ENCODE peak calls at places on chromosomes 6 and 20, in five cellular contexts. Z is bronchial epithelial cell, D is IMR-90, X is psoas muscle, V is A549. Q is an unnamed sample.

GRCh38 chr6:20319520-20320357 is 81.9 kb upstream of the E2F3 start:
- DNase-seq in V (no peak), Z (no peak), D (no peak), X (peak), Q (no peak)

GRCh38 chr20:57656821-57657536 is 36.8 kb upstream of the ZBP1 start:
- DNase-seq in D (no peak), V (no peak), Z (no peak), X (peak), Q (no peak)

GRCh38 chr6:157273756-157274088 is 49.6 kb downstream of the TMEM242 start:
- DNase-seq in X (no peak), D (peak), V (peak), Z (peak), Q (no peak)

GRCh38 chr20:47461120-47461685 is 40.5 kb upstream of the NCOA3 start:
- DNase-seq in V (no peak), X (no peak), D (no peak), Z (no peak), Q (no peak)

GRCh38 chr20:1888796-1889463 is 6.3 kb upstream of the SIRPA start:
- DNase-seq in X (peak), Z (peak), D (peak), V (no peak), Q (peak)

GRCh38 chr6:4401408-4402367 is 266.3 kb upstream of the ECI2 start:
- DNase-seq in V (peak), D (peak), Z (peak), X (peak), Q (peak)

GRCh38 chr6:36973647-36974046 is 12.3 kb downstream of the MTCH1 start:
- DNase-seq in Z (no peak), V (no peak), X (no peak), D (no peak), Q (no peak)

GRCh38 chr20:17621229-17621968 is 51.5 kb downstream of the DSTN start:
- DNase-seq in Z (no peak), D (no peak), V (no peak), X (no peak), Q (no peak)

GRCh38 chr6:129498950-129499870 is 210.8 kb downstream of the ARHGAP18 start:
- DNase-seq in V (peak), D (peak), Z (peak), X (no peak), Q (peak)

GRCh38 chr6:28980797-28981390 is 24.2 kb downstream of the ZNF311 start:
- DNase-seq in Z (peak), V (peak), X (peak), D (peak), Q (peak)

GRCh38 chr20:10680571-10680970 is 6.8 kb upstream of the JAG1 start:
- DNase-seq in V (no peak), Z (no peak), X (no peak), D (no peak), Q (no peak)

GRCh38 chr6:126600258-126600916 is 260.5 kb downstream of the CENPW start:
- DNase-seq in X (no peak), D (peak), Z (no peak), V (no peak), Q (peak)

GRCh38 chr6:163323719-163324118 is 90.8 kb upstream of the QKI start:
- DNase-seq in D (no peak), V (no peak), X (no peak), Z (no peak), Q (no peak)

GRCh38 chr20:24657211-24657610 is 187.8 kb downstream of the SYNDIG1 start:
- DNase-seq in Z (no peak), D (peak), X (no peak), V (peak), Q (peak)

GRCh38 chr20:38903335-38903734 is 22.9 kb upstream of the FAM83D start:
- DNase-seq in X (no peak), D (no peak), Z (no peak), V (no peak), Q (no peak)

GRCh38 chr20:25207149-25207959 is 11.8 kb downstream of the ENTPD6 start:
- DNase-seq in V (no peak), X (no peak), D (no peak), Z (no peak), Q (no peak)

GRCh38 chr6:53326372-53327016 is 22.3 kb downstream of the ELOVL5 start:
- DNase-seq in D (peak), V (peak), X (no peak), Z (peak), Q (peak)

GRCh38 chr20:2330090-2330695 is 34.4 kb downstream of the TGM3 start:
- DNase-seq in Z (no peak), D (no peak), X (no peak), V (no peak), Q (no peak)

GRCh38 chr6:67698534-67698933 is 936.5 kb upstream of the ADGRB3 start:
- DNase-seq in X (no peak), V (no peak), D (no peak), Z (no peak), Q (no peak)

GRCh38 chr6:121849477-121849876 is 414.0 kb downstream of the GJA1 start:
- DNase-seq in Z (peak), V (peak), D (peak), X (no peak), Q (peak)

GRCh38 chr6:65231616-65232015 is 475.4 kb downstream of the EYS start:
- DNase-seq in X (no peak), Z (no peak), D (no peak), V (no peak), Q (no peak)

GRCh38 chr20:61926253-61926613 is 139.4 kb downstream of the TAF4 start:
- DNase-seq in X (peak), V (no peak), D (no peak), Z (no peak), Q (no peak)

GRCh38 chr6:125310994-125311649 is 9.4 kb upstream of the HDDC2 start:
- DNase-seq in X (no peak), D (peak), V (peak), Z (peak), Q (peak)

GRCh38 chr20:35523298-35523888 is 6.1 kb downstream of the C20orf173 start:
- DNase-seq in Z (peak), V (peak), X (no peak), D (no peak), Q (no peak)

GRCh38 chr20:3502878-3503277 is 32.1 kb downstream of the ATRN start:
- DNase-seq in V (no peak), X (no peak), Z (no peak), D (no peak), Q (no peak)

GRCh38 chr20:13220857-13221297 is at the start of gene ISM1:
- DNase-seq in Z (no peak), X (peak), V (peak), D (no peak), Q (no peak)

GRCh38 chr6:42390228-42390934 is 61.3 kb downstream of the TRERF1 start:
- DNase-seq in D (no peak), Z (no peak), V (no peak), X (no peak), Q (no peak)

GRCh38 chr20:45779011-45779915 is 12.4 kb downstream of the WFDC3 start:
- DNase-seq in Z (peak), D (peak), V (peak), X (peak), Q (peak)

GRCh38 chr6:39104528-39104927 is 10.5 kb downstream of the SAYSD1 start:
- DNase-seq in D (no peak), Z (no peak), V (no peak), X (no peak), Q (no peak)

GRCh38 chr20:46850416-46850815 is 44.2 kb upstream of the EYA2 start:
- DNase-seq in D (no peak), X (no peak), V (no peak), Z (no peak), Q (no peak)

GRCh38 chr6:158042245-158042798 is 60.7 kb downstream of the SYNJ2 start:
- DNase-seq in Z (peak), V (peak), X (peak), D (peak), Q (peak)

DNA sequence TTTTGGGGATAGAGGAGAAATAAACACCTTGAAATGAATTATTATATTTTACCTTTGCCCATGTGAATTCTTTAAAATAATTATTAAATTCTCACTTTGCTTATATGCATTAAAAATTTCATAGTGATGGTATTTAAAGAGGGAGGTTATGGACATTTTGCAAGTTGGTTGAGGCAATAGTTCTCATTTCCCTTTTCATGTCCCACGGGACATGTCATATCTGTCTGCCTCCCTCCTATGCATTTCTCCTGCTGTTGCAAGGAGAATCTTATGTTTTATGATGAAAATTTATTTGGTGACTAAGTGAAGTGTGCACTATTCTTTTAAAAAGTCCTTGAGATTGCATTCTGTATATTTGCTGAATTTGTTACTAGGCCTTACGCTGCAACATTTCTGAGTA is 67.2 kb downstream of the UTRN start:
- DNase-seq in Z (no peak), X (no peak), V (no peak), D (no peak), Q (no peak)
- TF ChIP-seq CTCF in Z (no peak), X (no peak), V (no peak), D (no peak), Q (no peak)

DNA sequence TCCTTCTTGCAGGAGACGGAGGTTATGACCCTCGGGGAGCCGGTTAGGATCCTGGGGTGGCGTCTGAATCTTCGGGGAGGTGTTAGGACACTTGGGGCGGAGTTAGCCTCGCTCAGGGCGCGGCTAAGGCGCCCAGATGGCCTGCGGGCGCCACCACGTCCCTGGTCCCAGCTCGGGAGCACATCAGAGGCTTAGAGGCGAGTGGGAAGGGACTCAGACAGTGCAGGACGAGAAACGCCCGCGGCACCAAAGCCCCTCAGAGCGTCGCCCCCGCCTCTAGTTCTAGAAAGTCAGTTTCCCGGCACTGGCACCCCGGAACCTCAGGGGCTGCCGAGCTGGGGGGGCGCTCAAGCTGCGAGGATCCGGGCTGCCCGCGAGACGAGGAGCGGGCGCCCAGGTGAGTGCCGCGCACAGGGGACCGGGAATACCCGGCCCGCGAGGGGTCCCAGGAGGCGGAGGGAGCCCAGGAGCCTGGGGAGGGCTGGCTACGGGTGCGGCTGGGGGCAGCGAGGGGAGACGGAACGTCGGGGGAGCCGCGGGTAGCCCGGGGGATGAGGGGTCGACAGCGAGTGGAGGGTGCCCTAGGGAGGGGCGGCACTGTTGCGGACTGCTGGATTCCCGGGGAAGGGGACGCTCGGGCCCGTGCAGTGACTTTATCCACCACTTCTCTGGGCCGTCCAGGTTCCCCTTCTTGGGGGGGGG is at the start of gene HCK:
- DNase-seq in V (no peak), D (no peak), Z (no peak), X (peak), Q (no peak)
- H3K4me3 ChIP-seq in V (peak), D (no peak), Z (no peak), X (peak), Q (no peak)

GRCh38 chr20:51607170-51607569 is 64.7 kb upstream of the NFATC2 start:
- DNase-seq in V (no peak), X (no peak), Z (no peak), D (no peak), Q (no peak)

GRCh38 chr20:51608060-51608459 is 65.5 kb upstream of the NFATC2 start:
- DNase-seq in D (no peak), Z (no peak), V (no peak), X (no peak), Q (no peak)

GRCh38 chr20:51610111-51610510 is 67.6 kb upstream of the NFATC2 start:
- DNase-seq in V (no peak), Z (no peak), X (no peak), D (no peak), Q (no peak)

GRCh38 chr20:51610761-51611624 is 68.5 kb upstream of the NFATC2 start:
- DNase-seq in X (no peak), V (no peak), Z (no peak), D (no peak), Q (no peak)

DNA sequence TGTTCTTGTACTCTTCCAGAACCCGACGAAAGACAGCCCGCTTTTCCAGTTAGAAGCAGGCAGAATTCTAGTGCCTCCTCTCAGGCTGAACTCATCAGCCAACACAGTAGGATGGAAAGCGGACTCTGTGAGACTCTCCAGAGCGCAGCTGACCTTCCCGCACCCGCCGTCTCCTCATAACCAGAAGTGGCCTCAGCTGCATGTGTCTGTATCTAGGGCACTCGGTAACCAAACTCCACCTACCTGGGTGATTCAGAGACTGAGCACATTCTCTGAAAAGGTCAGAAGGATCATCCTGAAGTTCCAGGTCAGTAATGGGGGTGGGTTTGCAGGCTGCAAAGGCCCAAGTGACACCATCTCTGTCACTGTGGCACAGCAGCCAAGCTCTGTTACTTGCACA is 66.7 kb upstream of the NFATC2 start:
- DNase-seq in D (no peak), Z (no peak), X (no peak), V (no peak), Q (no peak)
- TF ChIP-seq CTCF in D (no peak), Z (no peak), X (no peak), V (no peak), Q (no peak)

GRCh38 chr6:113777601-113778000 is 79.5 kb upstream of the MARCKS start:
- DNase-seq in Z (no peak), X (no peak), D (no peak), V (no peak), Q (no peak)

GRCh38 chr6:113772961-113773360 is 84.2 kb upstream of the MARCKS start:
- DNase-seq in V (no peak), D (no peak), X (no peak), Z (no peak), Q (no peak)

GRCh38 chr6:113774122-113774835 is 82.9 kb upstream of the MARCKS start:
- DNase-seq in Z (no peak), D (peak), V (peak), X (no peak), Q (peak)

GRCh38 chr6:113779656-113780055 is 77.5 kb upstream of the MARCKS start:
- DNase-seq in V (no peak), D (no peak), X (no peak), Z (no peak), Q (no peak)

DNA sequence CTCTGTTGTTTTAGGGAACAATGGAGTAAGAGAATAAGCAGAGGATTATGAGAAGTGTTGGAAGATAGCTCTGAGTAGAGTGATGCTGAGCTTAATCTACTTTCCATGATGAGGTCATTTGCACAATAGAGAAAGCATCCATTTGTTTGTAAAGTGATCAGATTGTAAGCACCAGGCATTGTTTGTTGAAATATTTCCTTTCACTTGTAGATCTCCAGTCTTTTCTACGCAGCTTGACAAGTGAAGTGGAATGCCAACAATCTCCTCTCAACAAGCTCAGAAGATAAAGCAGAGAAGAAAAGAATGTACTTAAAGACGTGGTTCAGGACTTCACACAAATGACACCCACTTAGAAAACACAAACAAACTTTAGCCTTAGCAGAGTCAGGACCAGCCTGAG is 80.1 kb upstream of the MARCKS start:
- DNase-seq in Z (no peak), X (no peak), V (no peak), D (peak), Q (no peak)
- H3K4me3 ChIP-seq in Z (no peak), X (no peak), V (no peak), D (no peak), Q (no peak)

GRCh38 chr6:143510991-143511891 is at the start of gene FUCA2:
- DNase-seq in X (peak), D (peak), V (peak), Z (peak), Q (peak)
- TF ChIP-seq CTCF in X (no peak), D (peak), V (no peak), Z (no peak), Q (peak)

GRCh38 chr6:138371720-138372119 is 6.0 kb upstream of the SMIM28 start:
- DNase-seq in Z (peak), X (no peak), V (peak), D (no peak), Q (peak)
- H3K4me3 ChIP-seq in Z (no peak), X (no peak), V (no peak), D (no peak), Q (no peak)

DNA sequence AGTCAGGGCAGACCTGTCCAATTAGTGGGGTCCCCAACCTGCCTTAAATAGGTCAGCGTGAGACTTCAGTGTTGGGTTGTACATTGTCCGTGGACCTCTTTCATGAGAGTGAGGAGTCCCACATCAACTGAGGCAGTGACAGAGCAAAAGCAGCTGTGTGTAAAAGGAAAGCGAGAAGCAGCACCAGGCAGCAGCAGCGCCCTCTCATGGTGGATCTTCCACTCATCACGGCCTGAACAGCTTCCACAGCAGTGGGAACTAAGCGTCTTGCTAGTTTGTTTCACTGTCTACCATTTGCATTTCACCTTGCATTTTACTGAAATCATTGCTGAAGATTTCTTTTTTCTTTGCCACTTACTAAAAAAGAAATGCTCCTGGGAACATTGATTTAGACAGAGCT is 333.8 kb downstream of the PKHD1 start:
- DNase-seq in V (no peak), X (no peak), Z (peak), D (no peak), Q (no peak)
- TF ChIP-seq CTCF in V (no peak), X (peak), Z (peak), D (no peak), Q (no peak)

GRCh38 chr6:15543262-15543917 is 119.4 kb downstream of the DTNBP1 start:
- DNase-seq in D (no peak), V (no peak), X (no peak), Z (no peak), Q (no peak)
- H3K4me3 ChIP-seq in D (no peak), V (no peak), X (no peak), Z (no peak), Q (no peak)